ENCODE peak calls at places on chromosomes 5 and 9, in eight cellular contexts. U, O, X, P, S, M, V and F are unnamed samples.

GRCh38 chr9:85524531-85524930 is 217.2 kb downstream of the AGTPBP1 start:
- DNase-seq in U (no peak), O (no peak), X (no peak), P (no peak), S (no peak), M (no peak), V (no peak), F (no peak)

GRCh38 chr5:108521841-108522506 is 140.1 kb upstream of the FBXL17 start:
- DNase-seq in U (no peak), O (peak; percentile 65), X (peak; percentile 87), P (peak; percentile 25), S (peak; percentile 50), M (peak; percentile 87), V (no peak), F (no peak)

GRCh38 chr9:83699615-83700014 is 8.1 kb downstream of the UBQLN1 start:
- DNase-seq in U (no peak), O (no peak), X (no peak), P (no peak), S (no peak), M (no peak), V (no peak), F (no peak)

GRCh38 chr5:35177783-35178182 is 52.5 kb downstream of the PRLR start:
- DNase-seq in U (no peak), O (no peak), X (no peak), P (no peak), S (no peak), M (no peak), V (no peak), F (no peak)

GRCh38 chr5:73031839-73032238 is 76.0 kb downstream of the FCHO2 start:
- DNase-seq in U (peak; percentile 1), O (peak; percentile 65), X (peak; percentile 80), P (peak; percentile 36), S (peak; percentile 81), M (no peak), V (no peak), F (peak; percentile 81)

GRCh38 chr9:113454914-113455761 is 8.4 kb upstream of the RGS3 start:
- DNase-seq in U (no peak), O (peak; percentile 88), X (peak; percentile 89), P (no peak), S (peak; percentile 83), M (peak; percentile 96), V (peak; percentile 88), F (no peak)

GRCh38 chr9:14515564-14516198 is 177.6 kb downstream of the ZDHHC21 start:
- DNase-seq in U (peak; percentile 19), O (peak; percentile 69), X (no peak), P (peak; percentile 98), S (no peak), M (peak; percentile 84), V (no peak), F (no peak)

GRCh38 chr9:106885451-106885850 is 22.5 kb downstream of the ZNF462 start:
- DNase-seq in U (no peak), O (peak; percentile 78), X (peak; percentile 24), P (no peak), S (peak; percentile 67), M (no peak), V (no peak), F (no peak)

GRCh38 chr5:623531-623930 is 11.4 kb downstream of the CEP72 start:
- DNase-seq in U (no peak), O (no peak), X (no peak), P (no peak), S (no peak), M (no peak), V (no peak), F (no peak)

GRCh38 chr5:177378884-177379883 is 5.0 kb upstream of the SLC34A1 start:
- DNase-seq in U (no peak), O (peak; percentile 85), X (peak; percentile 72), P (no peak), S (peak; percentile 21), M (no peak), V (no peak), F (no peak)